ENCODE peak calls at places on chromosomes 4 and X, in five cellular contexts. H is activated naive CD8-positive, alpha-beta T cell treated with anti-CD3 and anti-CD28 coated beads for 36 hours; C is A549; V is mammary epithelial cell; I is GM12892. L is an unnamed sample.

GRCh38 chrX:47172971-47173792 is 20.4 kb upstream of the UBA1 start:
- DNase-seq in H (no peak), C (no peak), V (no peak), I (peak), L (no peak)

GRCh38 chr4:138053601-138054322 is 188.4 kb downstream of the SLC7A11 start:
- DNase-seq in H (no peak), C (peak), V (peak), I (no peak), L (no peak)

GRCh38 chr4:40850496-40850895 is 100.7 kb downstream of the NSUN7 start:
- DNase-seq in H (no peak), C (no peak), V (no peak), I (no peak), L (no peak)

GRCh38 chr4:86106475-86106874 is 253.4 kb downstream of the MAPK10 start:
- DNase-seq in H (no peak), C (no peak), V (no peak), I (no peak), L (no peak)

GRCh38 chrX:40423299-40423698 is 157.5 kb upstream of the ATP6AP2 start:
- DNase-seq in H (no peak), C (no peak), V (peak), I (no peak), L (no peak)

GRCh38 chr4:184583738-184584502 is 65.3 kb downstream of the CASP3 start:
- DNase-seq in H (peak), C (no peak), V (no peak), I (no peak), L (no peak)

GRCh38 chr4:89403826-89404225 is 96.2 kb upstream of the GPRIN3 start:
- DNase-seq in H (no peak), C (no peak), V (no peak), I (no peak), L (no peak)

GRCh38 chrX:134460861-134461218 is 875 bp downstream of the HPRT1 start:
- DNase-seq in H (no peak), C (peak), V (peak), I (no peak), L (no peak)

GRCh38 chr4:2825740-2826139 is 17.9 kb upstream of the ADD1 start:
- DNase-seq in H (no peak), C (no peak), V (no peak), I (peak), L (no peak)

GRCh38 chr4:86450189-86450588 is 90.3 kb upstream of the MAPK10 start:
- DNase-seq in H (no peak), C (no peak), V (no peak), I (no peak), L (no peak)

GRCh38 chrX:10397349-10397748 is 223.0 kb downstream of the MID1 start:
- DNase-seq in H (no peak), C (no peak), V (no peak), I (no peak), L (no peak)

GRCh38 chr4:71231073-71231752 is 107.6 kb upstream of the SLC4A4 start:
- DNase-seq in H (no peak), C (no peak), V (no peak), I (no peak), L (no peak)

L was measured in iPS DF 6.9.